ENCODE peak calls at places on chromosomes 5 and 9, in five cellular contexts. F is tibial nerve; B is stimulated activated CD8-positive, alpha-beta memory T cell treated with anti-CD3 and anti-CD28 coated beads, Interleukin-4, amount 100 ng/mL, for 1 hour; K is HEK293T; D is GM12891. I is an unnamed sample.

GRCh38 chr5:154168395-154168794 is 22.1 kb upstream of the GALNT10 start:
- DNase-seq in D (no peak), F (no peak), B (no peak), K (no peak), I (no peak)

GRCh38 chr5:5218396-5218795 is 78.3 kb downstream of the ADAMTS16 start:
- DNase-seq in K (no peak), B (no peak), F (no peak), D (no peak), I (no peak)

GRCh38 chr9:120730661-120731514 is 16.6 kb upstream of the MEGF9 start:
- DNase-seq in B (no peak), F (no peak), D (no peak), K (no peak), I (no peak)

GRCh38 chr5:10761842-10762165 is 770 bp upstream of the DAP start:
- DNase-seq in B (no peak), K (no peak), F (peak; percentile 14), D (no peak), I (no peak)

GRCh38 chr5:142012186-142012785 is 541 bp downstream of the GNPDA1 start:
- DNase-seq in B (no peak), K (peak; percentile 67), D (no peak), F (peak; percentile 51), I (peak; percentile 67)

GRCh38 chr5:149833116-149833827 is 103.2 kb downstream of the PPARGC1B start:
- DNase-seq in K (no peak), F (no peak), D (no peak), B (no peak), I (no peak)

GRCh38 chr5:125298258-125298657 is 551.8 kb upstream of the ZNF608 start:
- DNase-seq in B (no peak), F (no peak), K (no peak), D (no peak), I (no peak)

GRCh38 chr5:158976035-158976434 is 123.7 kb downstream of the EBF1 start:
- DNase-seq in D (no peak), K (no peak), B (no peak), F (no peak), I (no peak)

GRCh38 chr9:22142681-22143080 is 133.6 kb upstream of the CDKN2B start:
- DNase-seq in B (no peak), D (no peak), F (no peak), K (no peak), I (no peak)

GRCh38 chr5:110996742-110997141 is 74.8 kb upstream of the TSLP start:
- DNase-seq in F (no peak), D (no peak), B (no peak), K (no peak), I (no peak)

GRCh38 chr9:119273984-119274665 is 95.1 kb downstream of the BRINP1 start:
- DNase-seq in F (no peak), K (no peak), B (no peak), D (no peak), I (no peak)

GRCh38 chr5:151447174-151448037 is at the start of gene SLC36A1:
- DNase-seq in D (peak; percentile 78), F (peak; percentile 97), B (peak; percentile 86), K (peak; percentile 94), I (peak; percentile 98)

GRCh38 chr5:90944116-90944515 is 385.5 kb downstream of the ADGRV1 start:
- DNase-seq in B (no peak), K (no peak), F (no peak), D (no peak), I (no peak)

GRCh38 chr9:20872340-20872977 is 159.0 kb downstream of the HACD4 start:
- DNase-seq in B (no peak), K (no peak), D (no peak), F (no peak), I (no peak)

GRCh38 chr9:86783884-86784283 is 163.4 kb downstream of the GAS1 start:
- DNase-seq in D (no peak), B (no peak), F (no peak), K (no peak), I (no peak)

GRCh38 chr5:166117062-166117743 is 2174.2 kb upstream of the WWC1 start:
- DNase-seq in F (no peak), D (no peak), B (no peak), K (no peak), I (no peak)

GRCh38 chr9:1722404-1722803 is 292.7 kb upstream of the SMARCA2 start:
- DNase-seq in K (no peak), B (no peak), F (no peak), D (no peak), I (no peak)

GRCh38 chr9:79799691-79800345 is 228.1 kb downstream of the TLE4 start:
- DNase-seq in D (no peak), K (no peak), B (no peak), F (no peak), I (no peak)

GRCh38 chr5:132265336-132266030 is 8.0 kb downstream of the PDLIM4 start:
- DNase-seq in B (no peak), D (no peak), F (peak; percentile 57), K (no peak), I (no peak)

GRCh38 chr9:134643306-134643705 is 1.7 kb downstream of the COL5A1 start:
- DNase-seq in B (no peak), F (no peak), K (no peak), D (no peak), I (no peak)

GRCh38 chr5:128480158-128480557 is 57.9 kb downstream of the FBN2 start:
- DNase-seq in K (no peak), B (no peak), D (no peak), F (no peak), I (no peak)

GRCh38 chr9:13586726-13587392 is 307.4 kb upstream of the MPDZ start:
- DNase-seq in K (no peak), B (no peak), D (no peak), F (no peak), I (no peak)

GRCh38 chr9:135480071-135480941 is 724 bp downstream of the PPP1R26 start:
- DNase-seq in F (no peak), B (no peak), D (no peak), K (peak; percentile 64), I (no peak)

GRCh38 chr5:97842687-97843086 is 659.6 kb upstream of the RIOK2 start:
- DNase-seq in F (no peak), D (no peak), K (no peak), B (no peak), I (no peak)

I was measured in stimulated activated CD4-positive, alpha-beta T cell treated with anti-CD3 and anti-CD28 coated beads, Interleukin-2, amount 100 ng/mL, for 48 hours.